ENCODE peak calls at places on chromosome 9, in seven cellular contexts. X is esophagus squamous epithelium, Z is GM12865, Q is NCI-H748 treated with DMSO at 0.1 percent for 48 hours, D is osteocyte, F is fibroblast of the conjunctiva, V is C1 segment of cervical spinal cord. P is an unnamed sample.

GRCh38 chr9:129836342-129837007 is 1.2 kb downstream of the USP20 start:
- DNase-seq in X (no peak), Z (peak), Q (no peak), D (no peak), F (no peak), V (peak), P (peak)

GRCh38 chr9:92664394-92665152 is 5.4 kb downstream of the IPPK start:
- DNase-seq in X (no peak), Z (peak), Q (no peak), D (no peak), F (no peak), V (peak), P (no peak)

GRCh38 chr9:94250456-94250855 is 8.6 kb upstream of the ZNF169 start:
- DNase-seq in X (no peak), Z (no peak), Q (no peak), D (no peak), F (no peak), V (no peak), P (no peak)

GRCh38 chr9:78860806-78861475 is 564.0 kb downstream of the PSAT1 start:
- DNase-seq in X (no peak), Z (no peak), Q (no peak), D (no peak), F (peak), V (no peak), P (no peak)

GRCh38 chr9:105842023-105842644 is 147.8 kb downstream of the TMEM38B start:
- DNase-seq in X (no peak), Z (peak), Q (peak), D (no peak), F (peak), V (no peak), P (no peak)

GRCh38 chr9:91255327-91255726 is 106.4 kb downstream of the AUH start:
- DNase-seq in X (no peak), Z (no peak), Q (no peak), D (no peak), F (peak), V (no peak), P (no peak)

GRCh38 chr9:121434946-121435345 is 64.7 kb downstream of the GGTA1 start:
- DNase-seq in X (no peak), Z (no peak), Q (no peak), D (no peak), F (peak), V (no peak), P (no peak)

GRCh38 chr9:136889858-136890257 is 3.5 kb downstream of the TRAF2 start:
- DNase-seq in X (no peak), Z (no peak), Q (no peak), D (no peak), F (no peak), V (no peak), P (no peak)

GRCh38 chr9:77887660-77888059 is 144.0 kb downstream of the GNAQ start:
- DNase-seq in X (no peak), Z (no peak), Q (no peak), D (no peak), F (no peak), V (no peak), P (no peak)

GRCh38 chr9:131732061-131732526 is 7.8 kb downstream of the RAPGEF1 start:
- DNase-seq in X (no peak), Z (peak), Q (no peak), D (no peak), F (no peak), V (no peak), P (no peak)

GRCh38 chr9:131037336-131038255 is 28.6 kb downstream of the LAMC3 start:
- DNase-seq in X (no peak), Z (no peak), Q (no peak), D (no peak), F (no peak), V (no peak), P (no peak)

GRCh38 chr9:97717866-97718265 is 20.7 kb upstream of the XPA start:
- DNase-seq in X (no peak), Z (no peak), Q (no peak), D (no peak), F (no peak), V (no peak), P (no peak)

GRCh38 chr9:93089024-93089423 is 7.0 kb upstream of the CARD19 start:
- DNase-seq in X (no peak), Z (no peak), Q (no peak), D (no peak), F (no peak), V (no peak), P (no peak)

GRCh38 chr9:75181748-75182147 is 93.4 kb downstream of the OSTF1 start:
- DNase-seq in X (no peak), Z (no peak), Q (no peak), D (no peak), F (no peak), V (no peak), P (no peak)

GRCh38 chr9:81195206-81195605 is 494.1 kb downstream of the TLE1 start:
- DNase-seq in X (no peak), Z (no peak), Q (no peak), D (no peak), F (no peak), V (no peak), P (no peak)

GRCh38 chr9:125650271-125650737 is 56.7 kb downstream of the MAPKAP1 start:
- DNase-seq in X (no peak), Z (peak), Q (no peak), D (no peak), F (no peak), V (no peak), P (no peak)

GRCh38 chr9:130444565-130445221 is at the start of gene ASS1:
- DNase-seq in X (no peak), Z (no peak), Q (peak), D (no peak), F (no peak), V (peak), P (peak)

GRCh38 chr9:112913326-112913725 is 22.6 kb upstream of the SLC46A2 start:
- DNase-seq in X (no peak), Z (no peak), Q (no peak), D (no peak), F (no peak), V (no peak), P (no peak)

GRCh38 chr9:112295174-112295573 is 38.2 kb downstream of the PTBP3 start:
- DNase-seq in X (no peak), Z (no peak), Q (no peak), D (no peak), F (no peak), V (no peak), P (no peak)

GRCh38 chr9:114154597-114155102 is 687 bp upstream of the COL27A1 start:
- DNase-seq in X (no peak), Z (no peak), Q (no peak), D (no peak), F (no peak), V (no peak), P (no peak)

GRCh38 chr9:13324988-13325387 is 45.5 kb upstream of the MPDZ start:
- DNase-seq in X (no peak), Z (no peak), Q (no peak), D (no peak), F (no peak), V (no peak), P (no peak)

P was measured in NCI-H774.